ENCODE peak calls at places on chromosomes 6 and 20, in seven cellular contexts. One of them, this sample, is unnamed.

GRCh38 chr20:31860431-31861345 is 9.6 kb downstream of the DUSP15 start:
- DNase-seq in substantia nigra: no peak
- DNase-seq in OCI-M1: peak; percentile 6
- DNase-seq in effector memory CD4-positive, alpha-beta T cell: no peak
- DNase-seq in NCI-H1105 treated with DMSO at 0.1 percent for 48 hours: peak; percentile 42
- DNase-seq in T-helper 1 cell: no peak
- DNase-seq in A549: no peak
- DNase-seq in this sample: peak; percentile 87

GRCh38 chr20:34262488-34263288 is 21.5 kb downstream of the ASIP start:
- DNase-seq in substantia nigra: no peak
- DNase-seq in T-helper 1 cell: no peak
- DNase-seq in OCI-M1: no peak
- DNase-seq in effector memory CD4-positive, alpha-beta T cell: no peak
- DNase-seq in A549: no peak
- DNase-seq in NCI-H1105 treated with DMSO at 0.1 percent for 48 hours: no peak
- DNase-seq in this sample: no peak

GRCh38 chr20:48040051-48040450 is 254.8 kb upstream of the SULF2 start:
- DNase-seq in NCI-H1105 treated with DMSO at 0.1 percent for 48 hours: no peak
- DNase-seq in effector memory CD4-positive, alpha-beta T cell: no peak
- DNase-seq in OCI-M1: no peak
- DNase-seq in A549: no peak
- DNase-seq in T-helper 1 cell: no peak
- DNase-seq in substantia nigra: no peak
- DNase-seq in this sample: no peak

GRCh38 chr6:72151742-72152141 is 265.4 kb downstream of the RIMS1 start:
- DNase-seq in T-helper 1 cell: no peak
- DNase-seq in OCI-M1: peak; percentile 23
- DNase-seq in NCI-H1105 treated with DMSO at 0.1 percent for 48 hours: no peak
- DNase-seq in substantia nigra: no peak
- DNase-seq in effector memory CD4-positive, alpha-beta T cell: no peak
- DNase-seq in A549: no peak
- DNase-seq in this sample: no peak

GRCh38 chr6:135146160-135146920 is 34.8 kb upstream of the MYB start:
- DNase-seq in NCI-H1105 treated with DMSO at 0.1 percent for 48 hours: peak; percentile 20
- DNase-seq in substantia nigra: no peak
- DNase-seq in OCI-M1: peak; percentile 60
- DNase-seq in A549: no peak
- DNase-seq in T-helper 1 cell: no peak
- DNase-seq in effector memory CD4-positive, alpha-beta T cell: no peak
- DNase-seq in this sample: peak; percentile 45

GRCh38 chr6:110618591-110619267 is 142.3 kb upstream of the SLC22A16 start:
- DNase-seq in T-helper 1 cell: no peak
- DNase-seq in substantia nigra: no peak
- DNase-seq in NCI-H1105 treated with DMSO at 0.1 percent for 48 hours: peak; percentile 2
- DNase-seq in OCI-M1: peak; percentile 68
- DNase-seq in A549: no peak
- DNase-seq in effector memory CD4-positive, alpha-beta T cell: no peak
- DNase-seq in this sample: peak; percentile 40

GRCh38 chr6:142802124-142802523 is 142.9 kb downstream of the HIVEP2 start:
- DNase-seq in OCI-M1: peak; percentile 31
- DNase-seq in NCI-H1105 treated with DMSO at 0.1 percent for 48 hours: no peak
- DNase-seq in effector memory CD4-positive, alpha-beta T cell: no peak
- DNase-seq in A549: peak; percentile 59
- DNase-seq in substantia nigra: no peak
- DNase-seq in T-helper 1 cell: no peak
- DNase-seq in this sample: peak; percentile 2

GRCh38 chr6:134826889-134827737 is 122.8 kb downstream of the ALDH8A1 start:
- DNase-seq in substantia nigra: no peak
- DNase-seq in T-helper 1 cell: no peak
- DNase-seq in effector memory CD4-positive, alpha-beta T cell: no peak
- DNase-seq in OCI-M1: no peak
- DNase-seq in A549: no peak
- DNase-seq in NCI-H1105 treated with DMSO at 0.1 percent for 48 hours: no peak
- DNase-seq in this sample: no peak

GRCh38 chr6:170091639-170092579 is 199.0 kb downstream of the DLL1 start:
- DNase-seq in A549: no peak
- DNase-seq in T-helper 1 cell: no peak
- DNase-seq in substantia nigra: no peak
- DNase-seq in effector memory CD4-positive, alpha-beta T cell: no peak
- DNase-seq in NCI-H1105 treated with DMSO at 0.1 percent for 48 hours: no peak
- DNase-seq in OCI-M1: no peak
- DNase-seq in this sample: no peak

GRCh38 chr6:73696990-73697651 is 1.1 kb downstream of the CD109 start:
- DNase-seq in T-helper 1 cell: no peak
- DNase-seq in substantia nigra: no peak
- DNase-seq in effector memory CD4-positive, alpha-beta T cell: no peak
- DNase-seq in NCI-H1105 treated with DMSO at 0.1 percent for 48 hours: no peak
- DNase-seq in OCI-M1: no peak
- DNase-seq in A549: no peak
- DNase-seq in this sample: no peak

GRCh38 chr6:166553563-166554271 is 32.8 kb downstream of the RAMACL start:
- DNase-seq in OCI-M1: no peak
- DNase-seq in effector memory CD4-positive, alpha-beta T cell: no peak
- DNase-seq in T-helper 1 cell: no peak
- DNase-seq in A549: no peak
- DNase-seq in NCI-H1105 treated with DMSO at 0.1 percent for 48 hours: no peak
- DNase-seq in substantia nigra: no peak
- DNase-seq in this sample: no peak

GRCh38 chr20:36460648-36461599 is 80.4 kb upstream of the MYL9 start:
- DNase-seq in substantia nigra: peak; percentile 90
- DNase-seq in NCI-H1105 treated with DMSO at 0.1 percent for 48 hours: peak; percentile 85
- DNase-seq in OCI-M1: peak; percentile 92
- DNase-seq in A549: peak; percentile 86
- DNase-seq in effector memory CD4-positive, alpha-beta T cell: peak; percentile 89
- DNase-seq in T-helper 1 cell: peak; percentile 87
- DNase-seq in this sample: peak; percentile 97

GRCh38 chr20:22001886-22002285 is 296.4 kb downstream of the PAX1 start:
- DNase-seq in NCI-H1105 treated with DMSO at 0.1 percent for 48 hours: no peak
- DNase-seq in substantia nigra: no peak
- DNase-seq in OCI-M1: no peak
- DNase-seq in T-helper 1 cell: no peak
- DNase-seq in effector memory CD4-positive, alpha-beta T cell: no peak
- DNase-seq in A549: no peak
- DNase-seq in this sample: no peak

This sample was measured in T47D.